ENCODE peak calls at places on chromosomes 7 and 10, in six cellular contexts. B is fibroblast of lung, F is MCF 10A, U is RWPE1, Y is colonic mucosa, K is body of pancreas. G is an unnamed sample.

GRCh38 chr7:134850048-134850447 is 70.6 kb downstream of the CALD1 start:
- DNase-seq in B (no peak), F (no peak), U (no peak), Y (no peak), K (no peak), G (no peak)

GRCh38 chr7:17680026-17680425 is 260.3 kb downstream of the SNX13 start:
- DNase-seq in B (peak), F (peak), U (peak), Y (peak), K (no peak), G (no peak)

GRCh38 chr7:123622660-123623386 is 21.2 kb downstream of the ASB15 start:
- DNase-seq in B (peak), F (peak), U (no peak), Y (peak), K (no peak), G (no peak)

GRCh38 chr10:73591578-73591902 is 398 bp upstream of the USP54 start:
- DNase-seq in B (no peak), F (no peak), U (peak), Y (no peak), K (no peak), G (no peak)

GRCh38 chr10:54800677-54801480 is at the start of gene PCDH15:
- DNase-seq in B (peak), F (peak), U (peak), Y (no peak), K (peak), G (no peak)

GRCh38 chr7:26151650-26151952 is 397 bp upstream of the NFE2L3 start:
- DNase-seq in B (no peak), F (no peak), U (no peak), Y (no peak), K (no peak), G (no peak)

GRCh38 chr10:123139521-123140163 is 3.9 kb downstream of the HMX3 start:
- DNase-seq in B (no peak), F (no peak), U (no peak), Y (peak), K (peak), G (peak)

GRCh38 chr10:97851341-97852001 is 1.8 kb downstream of the GOLGA7B start:
- DNase-seq in B (no peak), F (no peak), U (no peak), Y (no peak), K (no peak), G (no peak)

GRCh38 chr7:134757938-134758337 is 21.5 kb upstream of the CALD1 start:
- DNase-seq in B (no peak), F (no peak), U (no peak), Y (no peak), K (no peak), G (no peak)

GRCh38 chr10:79311581-79312407 is 35.5 kb upstream of the PPIF start:
- DNase-seq in B (no peak), F (no peak), U (no peak), Y (no peak), K (no peak), G (no peak)

GRCh38 chr10:52308251-52309031 is 5.6 kb upstream of the DKK1 start:
- DNase-seq in B (peak), F (peak), U (peak), Y (peak), K (peak), G (peak)

GRCh38 chr7:140358771-140359095 is 39.6 kb downstream of the SLC37A3 start:
- DNase-seq in B (no peak), F (no peak), U (no peak), Y (no peak), K (no peak), G (no peak)

GRCh38 chr10:125840955-125841354 is 17.6 kb downstream of the BCCIP start:
- DNase-seq in B (peak), F (peak), U (no peak), Y (no peak), K (no peak), G (no peak)

GRCh38 chr7:55556031-55556430 is 16.3 kb downstream of the VOPP1 start:
- DNase-seq in B (no peak), F (no peak), U (no peak), Y (peak), K (no peak), G (no peak)

GRCh38 chr10:94027197-94027596 is 33.5 kb downstream of the PLCE1 start:
- DNase-seq in B (no peak), F (no peak), U (no peak), Y (no peak), K (no peak), G (no peak)

GRCh38 chr10:33335800-33336605 is 1.5 kb upstream of the NRP1 start:
- DNase-seq in B (peak), F (peak), U (peak), Y (peak), K (peak), G (peak)

GRCh38 chr7:31875424-31875823 is 188.4 kb downstream of the PPP1R17 start:
- DNase-seq in B (no peak), F (peak), U (no peak), Y (peak), K (no peak), G (no peak)

GRCh38 chr10:104291439-104291951 is 22.5 kb downstream of the GSTO2 start:
- DNase-seq in B (peak), F (peak), U (peak), Y (peak), K (peak), G (peak)

GRCh38 chr7:46080595-46081159 is 159.6 kb upstream of the IGFBP3 start:
- DNase-seq in B (no peak), F (peak), U (peak), Y (no peak), K (no peak), G (no peak)

GRCh38 chr7:34158311-34158710 is 253.0 kb downstream of the BMPER start:
- DNase-seq in B (peak), F (no peak), U (no peak), Y (no peak), K (peak), G (no peak)

GRCh38 chr10:78774614-78774998 is 294.2 kb upstream of the ZMIZ1 start:
- DNase-seq in B (no peak), F (peak), U (no peak), Y (no peak), K (peak), G (no peak)

GRCh38 chr10:94546616-94547175 is 1.1 kb downstream of the HELLS start:
- DNase-seq in B (peak), F (peak), U (peak), Y (no peak), K (no peak), G (no peak)

GRCh38 chr7:22444181-22444966 is 55.6 kb downstream of the STEAP1B start:
- DNase-seq in B (no peak), F (no peak), U (no peak), Y (peak), K (peak), G (no peak)

GRCh38 chr7:1210321-1210978 is 22.2 kb upstream of the UNCX start:
- DNase-seq in B (no peak), F (peak), U (no peak), Y (no peak), K (no peak), G (no peak)

GRCh38 chr10:43676360-43676759 is 27.7 kb upstream of the ZNF32 start:
- DNase-seq in B (no peak), F (no peak), U (no peak), Y (no peak), K (no peak), G (no peak)

GRCh38 chr7:44257618-44258422 is 57.0 kb downstream of the YKT6 start:
- DNase-seq in B (peak), F (peak), U (peak), Y (peak), K (peak), G (peak)

GRCh38 chr10:107166378-107166777 is 1.9 kb upstream of the SORCS1 start:
- DNase-seq in B (no peak), F (no peak), U (no peak), Y (no peak), K (no peak), G (no peak)

GRCh38 chr7:140209866-140210609 is 33.3 kb upstream of the KDM7A start:
- DNase-seq in B (no peak), F (no peak), U (no peak), Y (peak), K (no peak), G (peak)

GRCh38 chr10:66931340-66931948 is 5.6 kb downstream of the LRRTM3 start:
- DNase-seq in B (peak), F (peak), U (peak), Y (no peak), K (no peak), G (peak)

GRCh38 chr7:38311329-38311937 is 38.0 kb upstream of the TARP start:
- DNase-seq in B (no peak), F (no peak), U (no peak), Y (peak), K (peak), G (peak)

GRCh38 chr7:130995252-130996081 is 261.5 kb upstream of the KLF14 start:
- DNase-seq in B (no peak), F (peak), U (no peak), Y (peak), K (peak), G (no peak)

GRCh38 chr7:39099146-39099545 is 121.4 kb downstream of the POU6F2 start:
- DNase-seq in B (no peak), F (no peak), U (no peak), Y (no peak), K (no peak), G (no peak)

GRCh38 chr7:87004956-87005355 is 54.5 kb downstream of the ELAPOR2 start:
- DNase-seq in B (no peak), F (no peak), U (no peak), Y (no peak), K (no peak), G (no peak)

GRCh38 chr10:45155784-45156183 is 155.1 kb downstream of the ZNF22 start:
- DNase-seq in B (no peak), F (no peak), U (no peak), Y (no peak), K (no peak), G (no peak)

GRCh38 chr7:11760372-11760771 is 71.6 kb downstream of the THSD7A start:
- DNase-seq in B (peak), F (peak), U (no peak), Y (no peak), K (no peak), G (no peak)

GRCh38 chr10:118595598-118596425 is at the start of gene PRLHR:
- DNase-seq in B (peak), F (peak), U (peak), Y (no peak), K (peak), G (no peak)

GRCh38 chr10:31708513-31708912 is 220.1 kb downstream of the ARHGAP12 start:
- DNase-seq in B (no peak), F (no peak), U (no peak), Y (no peak), K (no peak), G (no peak)

GRCh38 chr7:84232653-84233052 is 38.1 kb upstream of the SEMA3A start:
- DNase-seq in B (peak), F (peak), U (no peak), Y (no peak), K (no peak), G (no peak)
- TF ChIP-seq CTCF in B (peak), F (no peak), U (no peak), Y (no peak), K (no peak), G (no peak)

DNA sequence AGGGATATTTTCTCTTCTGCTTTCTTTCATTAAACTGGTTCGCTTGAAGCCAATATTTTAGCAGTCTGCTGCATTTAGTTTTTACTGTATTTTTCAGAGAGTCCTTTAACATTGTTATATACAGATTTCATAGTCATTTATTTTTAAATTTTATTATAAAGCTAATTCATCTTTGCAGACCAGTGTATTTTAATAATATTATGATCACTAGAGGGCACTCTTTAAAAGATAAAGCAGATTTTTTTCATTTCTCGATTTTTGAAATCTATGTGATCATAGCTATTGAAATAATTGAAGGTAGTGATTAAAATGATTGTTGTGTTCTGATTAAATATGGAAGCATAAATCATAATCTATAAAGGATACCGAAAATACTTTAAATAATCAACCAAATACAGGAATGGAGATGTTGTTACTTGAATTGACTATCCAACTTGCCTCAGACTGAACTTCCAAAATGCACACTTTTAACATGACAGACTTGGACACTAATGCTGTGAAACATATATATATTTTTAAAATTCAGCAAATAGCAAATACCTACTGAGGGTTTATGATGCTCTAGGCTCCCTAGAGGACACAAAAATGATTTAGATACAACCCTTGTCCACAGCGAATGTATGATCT is 35.2 kb downstream of the ST7 start:
- DNase-seq in B (peak), F (no peak), U (no peak), Y (no peak), K (no peak), G (no peak)
- TF ChIP-seq CTCF in B (no peak), F (peak), U (peak), Y (no peak), K (peak), G (peak)

GRCh38 chr7:150357771-150358427 is 10.7 kb upstream of the REPIN1 start:
- DNase-seq in B (no peak), F (peak), U (no peak), Y (no peak), K (no peak), G (no peak)
- TF ChIP-seq CTCF in B (no peak), F (no peak), U (no peak), Y (no peak), K (no peak), G (no peak)

GRCh38 chr7:2728309-2729042 is 40.5 kb downstream of the AMZ1 start:
- DNase-seq in B (peak), F (no peak), U (no peak), Y (no peak), K (no peak), G (no peak)

GRCh38 chr7:2730846-2731770 is 43.1 kb downstream of the AMZ1 start:
- DNase-seq in B (no peak), F (no peak), U (no peak), Y (no peak), K (no peak), G (no peak)

GRCh38 chr7:2729893-2730716 is 42.1 kb downstream of the AMZ1 start:
- DNase-seq in B (peak), F (no peak), U (no peak), Y (no peak), K (peak), G (no peak)

GRCh38 chr7:2726316-2727018 is 38.5 kb downstream of the AMZ1 start:
- DNase-seq in B (no peak), F (no peak), U (no peak), Y (no peak), K (no peak), G (no peak)

GRCh38 chr7:2729043-2729892 is 41.3 kb downstream of the AMZ1 start:
- DNase-seq in B (peak), F (no peak), U (no peak), Y (no peak), K (peak), G (no peak)
- TF ChIP-seq CTCF in B (peak), F (no peak), U (no peak), Y (no peak), K (no peak), G (no peak)

GRCh38 chr10:132111121-132111731 is 45.5 kb downstream of the JAKMIP3 start:
- DNase-seq in B (no peak), F (no peak), U (no peak), Y (peak), K (no peak), G (no peak)
- TF ChIP-seq CTCF in B (no peak), F (no peak), U (no peak), Y (no peak), K (no peak), G (no peak)

DNA sequence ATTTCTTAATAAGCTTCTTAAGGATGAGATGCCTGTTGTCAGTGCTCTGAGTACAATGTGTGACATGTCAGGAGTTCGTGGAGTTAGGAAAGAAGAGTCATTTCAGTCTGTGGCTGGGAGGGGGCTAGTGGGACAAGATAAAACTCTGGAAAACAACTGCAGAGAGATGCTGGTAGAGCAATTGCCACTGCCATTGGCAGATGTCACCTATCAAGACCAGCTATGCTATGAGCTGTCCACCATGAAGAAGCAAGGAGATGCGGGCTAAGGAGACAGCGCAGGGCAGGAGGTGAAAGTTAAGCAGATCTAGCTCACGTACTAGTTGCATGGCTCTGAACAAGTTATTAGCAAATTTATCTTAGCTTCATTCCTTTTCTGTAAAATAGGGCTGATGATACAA is 756.7 kb downstream of the KCNMA1 start:
- DNase-seq in B (no peak), F (no peak), U (no peak), Y (no peak), K (no peak), G (no peak)
- TF ChIP-seq CTCF in B (no peak), F (no peak), U (no peak), Y (no peak), K (no peak), G (no peak)